ENCODE peak calls at places on chromosomes 11 and 22, in five cellular contexts. V, F, A, U and N are unnamed samples.
A peak's percentile ranks its signal among the peaks of the same experiment; 100 is the strongest.

GRCh38 chr11:120904116-120904515 is 119.8 kb upstream of the TBCEL start:
- DNase-seq in V (no peak), F (no peak), A (no peak), U (no peak), N (no peak)

GRCh38 chr11:106697058-106697457 is 321.2 kb downstream of the GUCY1A2 start:
- DNase-seq in V (no peak), F (no peak), A (no peak), U (no peak), N (no peak)

GRCh38 chr11:66591175-66591574 is 1.7 kb downstream of the CCDC87 start:
- DNase-seq in V (peak; percentile 58), F (no peak), A (no peak), U (no peak), N (no peak)

GRCh38 chr22:24134090-24134846 is 47.0 kb upstream of the SUSD2 start:
- DNase-seq in V (no peak), F (no peak), A (no peak), U (no peak), N (no peak)

GRCh38 chr11:61697093-61697492 is 16.9 kb downstream of the DAGLA start:
- DNase-seq in V (no peak), F (no peak), A (no peak), U (no peak), N (no peak)

GRCh38 chr22:49078076-49078710 is 749.5 kb downstream of the BRD1 start:
- DNase-seq in V (no peak), F (no peak), A (no peak), U (no peak), N (no peak)

GRCh38 chr11:95304777-95305176 is 73.8 kb upstream of the SESN3 start:
- DNase-seq in V (no peak), F (no peak), A (no peak), U (no peak), N (no peak)

GRCh38 chr22:31284756-31285155 is 7.5 kb downstream of the PIK3IP1 start:
- DNase-seq in V (no peak), F (no peak), A (no peak), U (no peak), N (no peak)

GRCh38 chr22:44536411-44536810 is 38.4 kb upstream of the RTL6 start:
- DNase-seq in V (no peak), F (no peak), A (no peak), U (no peak), N (no peak)
- TF ChIP-seq SRF in V (no peak), F (no peak), A (no peak), U (no peak), N (no peak)

DNA sequence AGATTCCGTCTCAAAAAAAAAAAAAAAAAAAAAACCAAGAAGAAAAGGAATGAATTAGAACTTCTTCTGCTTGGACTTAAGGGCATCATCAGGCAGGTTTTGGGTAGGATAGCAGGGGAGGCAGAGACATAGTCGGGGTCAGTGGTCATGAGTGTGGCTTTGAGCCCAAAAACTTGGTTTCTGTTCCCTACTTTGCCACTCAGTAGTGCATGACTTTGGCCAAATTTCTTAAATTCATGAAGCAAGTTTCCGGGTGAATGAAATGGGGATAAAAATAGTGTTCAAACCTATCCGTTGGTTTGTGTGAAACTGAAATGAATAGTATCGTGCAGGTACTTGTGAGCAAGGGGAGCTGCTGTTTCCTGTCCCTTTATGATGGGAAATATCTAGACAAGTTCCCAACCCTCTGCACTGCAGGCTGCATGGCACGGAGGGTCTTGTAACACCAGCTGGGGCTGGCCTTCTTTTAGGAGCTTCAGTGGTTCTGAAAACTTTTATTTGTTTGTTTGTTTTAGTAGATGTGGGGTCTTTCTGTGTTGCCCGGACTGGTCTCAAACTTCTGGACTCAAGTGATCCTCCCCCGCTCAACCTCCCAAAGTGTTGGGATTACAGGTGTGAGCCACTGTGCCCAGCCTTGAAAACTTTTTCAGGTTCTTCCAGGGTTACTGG is 18.4 kb downstream of the NEAT1 start:
- DNase-seq in V (no peak), F (no peak), A (no peak), U (no peak), N (peak; percentile 98)
- TF ChIP-seq SRF in V (no peak), F (no peak), A (no peak), U (no peak), N (no peak)

DNA sequence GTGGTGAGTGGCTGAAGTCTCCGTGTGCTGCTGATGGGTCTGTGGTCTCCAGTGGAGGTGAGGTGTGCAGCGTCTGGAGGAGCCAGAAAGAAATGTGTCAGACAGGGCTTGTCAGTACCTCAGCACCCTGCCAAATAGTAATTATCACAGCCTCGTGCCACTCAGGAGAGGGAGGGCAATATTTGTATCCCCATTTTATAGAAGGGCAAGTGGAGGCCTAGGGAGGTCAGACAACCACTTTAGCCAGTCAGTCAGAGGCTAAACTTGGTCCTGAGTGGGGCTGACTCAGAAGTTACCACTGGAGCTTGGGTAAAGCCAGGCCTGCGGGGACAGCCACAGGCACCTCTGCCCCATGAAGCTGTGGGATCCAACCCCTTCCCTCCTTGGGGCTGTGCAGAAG is 11.5 kb upstream of the ELF5 start:
- DNase-seq in V (no peak), F (no peak), A (no peak), U (no peak), N (no peak)
- TF ChIP-seq SRF in V (no peak), F (no peak), A (no peak), U (no peak), N (no peak)

GRCh38 chr22:37021710-37022482 is 2.4 kb downstream of the MPST start:
- DNase-seq in V (no peak), F (peak; percentile 75), A (peak; percentile 27), U (peak; percentile 57), N (no peak)
- TF ChIP-seq SRF in V (no peak), F (no peak), A (no peak), U (no peak), N (no peak)

GRCh38 chr11:118174006-118174567 is 2.4 kb downstream of the SCN2B start:
- DNase-seq in V (no peak), F (no peak), A (no peak), U (no peak), N (no peak)

GRCh38 chr11:118171274-118172062 is 5.0 kb downstream of the SCN2B start:
- DNase-seq in V (peak; percentile 56), F (peak; percentile 92), A (no peak), U (peak; percentile 90), N (no peak)

GRCh38 chr11:118170231-118170630 is 6.2 kb downstream of the SCN2B start:
- DNase-seq in V (no peak), F (no peak), A (no peak), U (no peak), N (no peak)

GRCh38 chr11:118170892-118171273 is 5.6 kb downstream of the SCN2B start:
- DNase-seq in V (no peak), F (peak; percentile 52), A (no peak), U (no peak), N (no peak)

GRCh38 chr11:118172356-118172755 is 4.1 kb downstream of the SCN2B start:
- DNase-seq in V (no peak), F (no peak), A (no peak), U (no peak), N (no peak)
- TF ChIP-seq SRF in V (no peak), F (no peak), A (no peak), U (no peak), N (no peak)

DNA sequence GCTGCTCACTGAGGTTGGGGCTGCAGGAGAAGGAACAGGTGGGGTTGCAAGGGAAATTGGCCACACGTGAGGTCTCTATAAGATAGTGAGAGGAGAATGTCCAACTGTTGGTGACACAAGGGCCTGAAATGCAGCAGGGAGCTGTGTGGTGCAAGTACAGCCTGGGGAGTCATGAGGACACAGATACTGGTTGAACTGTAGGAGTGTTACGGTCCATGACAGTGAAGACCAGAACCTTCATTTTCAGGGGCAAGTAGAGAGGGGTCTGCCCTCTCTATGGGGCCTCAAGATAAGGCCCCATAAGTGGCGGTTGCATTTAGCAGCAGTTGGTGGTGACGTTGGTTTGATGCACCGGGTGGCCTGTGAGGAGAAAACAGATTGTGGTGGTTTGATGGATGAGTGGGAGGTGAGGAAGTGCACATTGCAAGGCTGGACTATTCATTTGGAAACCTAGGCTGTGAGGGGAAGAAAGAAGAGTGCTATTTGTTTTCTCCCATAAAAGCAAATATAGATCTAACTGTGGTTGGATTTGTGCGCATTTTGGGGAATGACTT is 39.4 kb downstream of the MICAL2 start:
- DNase-seq in V (no peak), F (no peak), A (no peak), U (peak; percentile 60), N (no peak)
- TF ChIP-seq SRF in V (no peak), F (no peak), A (no peak), U (no peak), N (no peak)

GRCh38 chr11:68664141-68664540 is 20.2 kb upstream of the GAL start:
- DNase-seq in V (no peak), F (no peak), A (no peak), U (no peak), N (no peak)
- TF ChIP-seq SRF in V (no peak), F (no peak), A (no peak), U (no peak), N (no peak)